ENCODE peak calls at places on chromosomes 5 and 9, in eight cellular contexts. A, M, N, J, F, I, R and Q are unnamed samples.

GRCh38 chr5:56525117-56525516 is 290.2 kb upstream of the MAP3K1 start:
- DNase-seq in A (no peak), M (no peak), N (no peak), J (no peak), F (no peak), I (no peak), R (no peak), Q (no peak)

GRCh38 chr5:163712011-163712410 is 206.6 kb downstream of the MAT2B start:
- DNase-seq in A (no peak), M (no peak), N (no peak), J (no peak), F (no peak), I (no peak), R (no peak), Q (no peak)

GRCh38 chr9:98097836-98098235 is 21.2 kb downstream of the TRIM14 start:
- DNase-seq in A (no peak), M (no peak), N (no peak), J (no peak), F (no peak), I (no peak), R (no peak), Q (no peak)

GRCh38 chr9:83620841-83621636 is 1.9 kb upstream of the IDNK start:
- DNase-seq in A (peak; percentile 58), M (no peak), N (peak; percentile 36), J (peak; percentile 70), F (no peak), I (no peak), R (no peak), Q (no peak)

GRCh38 chr5:39215857-39216256 is 3.5 kb downstream of the FYB1 start:
- DNase-seq in A (no peak), M (no peak), N (no peak), J (no peak), F (no peak), I (no peak), R (no peak), Q (no peak)

GRCh38 chr9:83431470-83432060 is 106.6 kb downstream of the FRMD3 start:
- DNase-seq in A (no peak), M (no peak), N (no peak), J (no peak), F (no peak), I (no peak), R (no peak), Q (no peak)

GRCh38 chr9:69134412-69134811 is 39.7 kb upstream of the TJP2 start:
- DNase-seq in A (no peak), M (no peak), N (no peak), J (no peak), F (no peak), I (no peak), R (peak; percentile 67), Q (no peak)

GRCh38 chr9:7739595-7739994 is 60.0 kb downstream of the DMAC1 start:
- DNase-seq in A (peak; percentile 0), M (no peak), N (no peak), J (no peak), F (no peak), I (no peak), R (no peak), Q (no peak)

GRCh38 chr5:1002271-1002546 is 6.4 kb upstream of the NKD2 start:
- DNase-seq in A (no peak), M (no peak), N (no peak), J (no peak), F (no peak), I (no peak), R (no peak), Q (no peak)

GRCh38 chr9:120538339-120538738 is 41.6 kb downstream of the CDK5RAP2 start:
- DNase-seq in A (no peak), M (no peak), N (no peak), J (no peak), F (no peak), I (no peak), R (no peak), Q (no peak)

GRCh38 chr5:172902497-172903472 is 56.4 kb upstream of the RPL26L1 start:
- DNase-seq in A (peak; percentile 86), M (peak; percentile 94), N (no peak), J (peak; percentile 88), F (no peak), I (peak; percentile 86), R (peak; percentile 93), Q (no peak)

GRCh38 chr5:154811653-154812465 is 38.5 kb downstream of the FAXDC2 start:
- DNase-seq in A (peak; percentile 71), M (peak; percentile 54), N (peak; percentile 67), J (peak; percentile 73), F (no peak), I (no peak), R (peak; percentile 70), Q (no peak)

GRCh38 chr9:16417101-16417500 is 453.4 kb downstream of the BNC2 start:
- DNase-seq in A (no peak), M (peak; percentile 90), N (no peak), J (peak; percentile 92), F (no peak), I (no peak), R (no peak), Q (no peak)

GRCh38 chr9:125119643-125120286 is 23.6 kb downstream of the SCAI start:
- DNase-seq in A (peak; percentile 44), M (no peak), N (no peak), J (peak; percentile 70), F (no peak), I (no peak), R (no peak), Q (no peak)

GRCh38 chr5:132256086-132256782 is 1.3 kb upstream of the PDLIM4 start:
- DNase-seq in A (no peak), M (no peak), N (no peak), J (no peak), F (no peak), I (no peak), R (peak; percentile 6), Q (peak; percentile 82)

GRCh38 chr5:81789033-81789432 is 38.1 kb upstream of the SSBP2 start:
- DNase-seq in A (peak; percentile 52), M (no peak), N (no peak), J (peak; percentile 39), F (no peak), I (no peak), R (no peak), Q (no peak)

GRCh38 chr9:125701351-125701750 is 5.7 kb downstream of the MAPKAP1 start:
- DNase-seq in A (no peak), M (no peak), N (no peak), J (peak; percentile 96), F (no peak), I (no peak), R (no peak), Q (no peak)

GRCh38 chr5:136686192-136686872 is 321.0 kb upstream of the TRPC7 start:
- DNase-seq in A (peak; percentile 8), M (no peak), N (no peak), J (peak; percentile 46), F (no peak), I (no peak), R (no peak), Q (no peak)

DNA sequence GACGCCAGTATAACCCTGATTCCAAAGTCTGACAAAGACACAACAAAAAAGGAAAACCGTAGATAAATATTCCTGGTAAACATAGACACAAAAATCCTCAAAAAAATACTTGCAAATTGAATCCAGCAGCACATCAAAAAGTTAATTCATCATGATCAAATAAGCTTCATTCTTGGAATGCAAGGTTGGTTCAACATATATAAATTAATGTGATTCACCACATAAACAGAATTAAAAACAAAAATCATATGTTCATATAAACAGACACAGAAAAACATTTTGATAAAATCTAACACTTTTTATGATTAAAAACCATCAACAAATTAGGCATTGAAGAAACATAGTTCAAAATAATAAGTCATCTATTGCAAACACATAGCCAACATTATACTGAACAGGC is 324.2 kb upstream of the TRPC7 start:
- DNase-seq in A (no peak), M (no peak), N (no peak), J (peak; percentile 18), F (no peak), I (no peak), R (no peak), Q (no peak)
- H3K9me3 ChIP-seq in A (no peaks in the 10 kb centered on the region), M (peaks cover 13% of the 10 kb centered on the region), N (no peaks in the 10 kb centered on the region), J (no peaks in the 10 kb centered on the region), F (peaks cover 16% of the 10 kb centered on the region), I (peaks cover 43% of the 10 kb centered on the region), R (peaks cover 13% of the 10 kb centered on the region), Q (peaks cover 4% of the 10 kb centered on the region)

DNA sequence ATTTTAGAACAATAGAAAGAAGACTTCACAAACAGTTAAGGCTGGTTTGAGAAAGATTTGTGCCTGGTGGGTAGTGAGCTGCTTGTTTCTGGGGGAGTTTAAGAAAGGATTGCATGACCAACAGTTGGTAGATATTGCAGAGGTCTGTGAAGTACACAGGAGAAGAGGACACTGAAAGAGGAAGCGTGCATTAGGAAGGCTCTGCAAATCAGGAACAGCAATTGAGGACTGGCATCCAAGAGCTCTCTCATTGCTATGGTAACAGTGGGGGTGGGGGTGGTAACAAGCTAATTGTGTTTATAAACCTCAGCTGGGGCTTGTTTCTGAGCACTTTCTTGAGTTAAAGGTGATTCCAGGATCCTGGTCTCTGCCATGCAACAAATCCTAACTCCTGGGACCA is 79.1 kb downstream of the PTTG1 start:
- DNase-seq in A (no peak), M (no peak), N (no peak), J (no peak), F (no peak), I (no peak), R (no peak), Q (no peak)
- H3K4me3 ChIP-seq in A (no peak overlapping the region), M (no peak overlapping the region), N (no peak overlapping the region), J (no peak overlapping the region), F (no peak overlapping the region), I (no peak overlapping the region), R (no peak overlapping the region), Q (no peak overlapping the region)

GRCh38 chr5:140767444-140767843 is 18.5 kb upstream of the PCDHA1 start:
- DNase-seq in A (no peak), M (no peak), N (no peak), J (no peak), F (no peak), I (no peak), R (no peak), Q (no peak)

DNA sequence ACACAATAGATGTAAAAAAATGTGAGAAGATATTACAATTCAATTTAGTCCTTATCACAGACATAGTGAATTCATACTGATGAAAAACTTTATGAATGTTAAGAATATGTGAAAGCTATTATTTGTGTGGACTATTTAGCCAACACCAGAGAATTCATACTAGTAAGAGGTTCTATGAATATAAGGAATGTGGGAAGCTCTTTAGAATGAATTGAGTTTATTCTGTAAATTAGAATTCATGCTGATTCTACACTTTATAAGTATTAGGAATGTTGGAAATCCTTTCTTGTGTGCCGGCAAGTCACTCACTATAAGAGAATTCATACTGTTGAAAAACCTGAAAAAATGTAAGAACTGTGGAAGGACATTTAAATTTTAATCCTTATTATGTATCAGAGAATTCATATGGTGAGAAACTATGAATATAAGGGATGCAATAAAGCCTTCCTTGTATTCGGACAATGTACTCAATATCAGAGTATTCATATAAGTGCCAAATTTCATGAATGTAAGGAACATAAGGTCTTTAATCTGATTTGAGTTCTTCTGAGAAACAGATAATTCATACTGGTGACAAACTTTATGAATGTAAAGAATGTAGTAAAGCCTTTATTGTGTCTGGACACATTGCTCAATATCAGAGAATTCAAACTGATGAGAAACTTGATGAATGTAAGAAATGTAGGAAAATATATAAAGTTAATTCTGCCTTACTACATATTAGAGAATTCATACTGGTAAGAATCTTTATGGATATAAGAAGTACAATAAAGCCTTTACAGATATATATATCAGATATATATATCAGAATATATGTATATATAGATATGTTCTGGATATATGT is 21.5 kb upstream of the PCDHA1 start:
- DNase-seq in A (no peak), M (no peak), N (no peak), J (peak; percentile 0), F (no peak), I (no peak), R (no peak), Q (no peak)
- H3K9me3 ChIP-seq in A (peaks cover 13% of the 10 kb centered on the region), M (peaks cover 35% of the 10 kb centered on the region), N (peaks cover 43% of the 10 kb centered on the region), J (peaks cover 25% of the 10 kb centered on the region), F (peaks cover 96% of the 10 kb centered on the region), I (peaks cover 93% of the 10 kb centered on the region), R (peaks cover 95% of the 10 kb centered on the region), Q (peaks cover 67% of the 10 kb centered on the region)

GRCh38 chr9:119365291-119366027 is 3.8 kb downstream of the BRINP1 start:
- DNase-seq in A (peak; percentile 14), M (no peak), N (no peak), J (peak; percentile 74), F (no peak), I (no peak), R (no peak), Q (no peak)
- H3K4me3 ChIP-seq in A (no peak overlapping the region), M (no peak overlapping the region), N (no peak overlapping the region), J (no peak overlapping the region), F (no peak overlapping the region), I (no peak overlapping the region), R (no peak overlapping the region), Q (no peak overlapping the region)